ENCODE peak calls at places on chromosome 11, in eight cellular contexts. U is tibial nerve; W is endothelial cell; N is COLO829; T is COR-L47; R is cardiac septum; P is HS-27A; F is stimulated activated CD8-positive, alpha-beta memory T cell treated with anti-CD3 and anti-CD28 coated beads, Interleukin-15, amount 100 ng/mL, for 4 hours. G is an unnamed sample.
A peak's percentile ranks its signal among the peaks of the same experiment; 100 is the strongest.

GRCh38 chr11:89489930-89490329 is 1.2 kb downstream of the NOX4 start:
- DNase-seq in T (no peak), N (no peak), W (no peak), F (no peak), U (no peak), R (no peak), P (no peak), G (no peak)

GRCh38 chr11:134349802-134350355 is 18.1 kb downstream of the GLB1L2 start:
- DNase-seq in P (no peak), U (no peak), R (peak; percentile 47), T (no peak), F (no peak), W (no peak), N (no peak), G (no peak)

GRCh38 chr11:74019860-74020259 is 11.0 kb upstream of the UCP3 start:
- DNase-seq in R (no peak), T (no peak), N (peak; percentile 34), P (no peak), W (no peak), U (no peak), F (peak; percentile 53), G (no peak)

GRCh38 chr11:63818609-63819008 is 5.4 kb downstream of the SPINDOC start:
- DNase-seq in P (no peak), W (no peak), N (no peak), R (no peak), U (no peak), T (no peak), F (no peak), G (no peak)

GRCh38 chr11:113147249-113147648 is 167.1 kb upstream of the TTC12 start:
- DNase-seq in U (no peak), W (no peak), F (no peak), R (no peak), T (peak; percentile 81), N (peak; percentile 49), P (no peak), G (no peak)

GRCh38 chr11:122637538-122637937 is 18.0 kb upstream of the UBASH3B start:
- DNase-seq in W (no peak), U (no peak), F (no peak), T (no peak), P (no peak), N (no peak), R (peak; percentile 14), G (no peak)

GRCh38 chr11:114095899-114096298 is 36.4 kb downstream of the ZBTB16 start:
- DNase-seq in P (no peak), W (no peak), N (no peak), R (no peak), T (no peak), F (no peak), U (no peak), G (no peak)

GRCh38 chr11:126948563-126948962 is 52.0 kb downstream of the KIRREL3 start:
- DNase-seq in T (no peak), F (no peak), R (no peak), N (no peak), W (no peak), U (no peak), P (no peak), G (no peak)

GRCh38 chr11:120674537-120674936 is 163.0 kb downstream of the GRIK4 start:
- DNase-seq in P (no peak), W (no peak), F (no peak), T (no peak), U (no peak), N (no peak), R (no peak), G (peak; percentile 59)

GRCh38 chr11:79054636-79055035 is 386.2 kb downstream of the TENM4 start:
- DNase-seq in R (no peak), T (no peak), N (no peak), F (no peak), U (no peak), P (no peak), W (no peak), G (peak; percentile 10)

GRCh38 chr11:19557720-19558140 is 154.9 kb upstream of the NAV2 start:
- DNase-seq in P (peak; percentile 68), N (peak; percentile 60), U (peak; percentile 80), W (peak; percentile 89), T (peak; percentile 69), R (no peak), F (peak; percentile 27), G (peak; percentile 60)

GRCh38 chr11:17026487-17027082 is 12.4 kb upstream of the PLEKHA7 start:
- DNase-seq in W (no peak), N (no peak), U (no peak), P (no peak), F (no peak), T (no peak), R (no peak), G (no peak)

GRCh38 chr11:48141475-48142100 is 75.0 kb upstream of the OR4B1 start:
- DNase-seq in T (no peak), U (no peak), N (no peak), W (no peak), R (no peak), P (no peak), F (no peak), G (no peak)

GRCh38 chr11:64598106-64598796 is 7.2 kb downstream of the SLC22A12 start:
- DNase-seq in U (no peak), T (no peak), W (no peak), P (no peak), N (no peak), R (peak; percentile 65), F (no peak), G (no peak)

GRCh38 chr11:77073328-77074001 is 6.7 kb downstream of the CAPN5 start:
- DNase-seq in R (peak; percentile 86), F (no peak), P (peak; percentile 78), N (no peak), T (no peak), W (no peak), U (peak; percentile 89), G (peak; percentile 75)

GRCh38 chr11:40130427-40130826 is 1329.0 kb downstream of the LRRC4C start:
- DNase-seq in F (no peak), W (peak; percentile 3), N (no peak), T (no peak), P (no peak), U (no peak), R (no peak), G (no peak)

GRCh38 chr11:103845331-103845730 is 191.1 kb upstream of the DDI1 start:
- DNase-seq in U (no peak), W (no peak), P (no peak), R (no peak), T (no peak), F (no peak), N (no peak), G (no peak)

GRCh38 chr11:73345481-73346147 is 30.6 kb upstream of the RELT start:
- DNase-seq in P (no peak), T (no peak), R (no peak), F (no peak), N (no peak), W (no peak), U (no peak), G (no peak)

GRCh38 chr11:100682247-100682969 is 4.7 kb upstream of the ARHGAP42 start:
- DNase-seq in N (peak; percentile 60), U (no peak), R (no peak), F (no peak), P (no peak), W (no peak), T (no peak), G (no peak)

GRCh38 chr11:47215366-47215925 is 672 bp downstream of the DDB2 start:
- DNase-seq in T (no peak), F (no peak), N (no peak), P (no peak), W (no peak), R (no peak), U (no peak), G (no peak)

G was measured in T1000.